ENCODE peak calls at places on chromosomes 16 and 17, in six cellular contexts. E is skeletal muscle cell; X is prostate gland; Y is kidney; Q is OCI-LY7; U is CD4-positive, alpha-beta memory T cell. V is an unnamed sample.
A peak's percentile ranks its signal among the peaks of the same experiment; 100 is the strongest.

GRCh38 chr16:86355951-86356350 is 154.4 kb upstream of the FOXF1 start:
- DNase-seq in Y (peak; percentile 37), U (no peak), E (no peak), X (no peak), Q (no peak), V (no peak)

GRCh38 chr16:56041556-56042140 is 149.6 kb upstream of the GNAO1 start:
- DNase-seq in E (no peak), Y (no peak), U (peak; percentile 25), Q (peak; percentile 10), X (no peak), V (peak; percentile 25)

GRCh38 chr17:51830886-51831285 is 327.6 kb downstream of the CA10 start:
- DNase-seq in U (no peak), Q (no peak), Y (no peak), E (no peak), X (no peak), V (no peak)

GRCh38 chr17:47934856-47935255 is 6.5 kb upstream of the PNPO start:
- DNase-seq in U (no peak), Q (no peak), E (peak; percentile 13), Y (no peak), X (no peak), V (peak; percentile 74)

GRCh38 chr17:32142857-32143524 is 689 bp downstream of the RHOT1 start:
- DNase-seq in E (no peak), X (peak; percentile 47), Y (peak; percentile 74), Q (peak; percentile 35), U (no peak), V (peak; percentile 72)

GRCh38 chr16:16788004-16788403 is 409.1 kb downstream of the NPIPA7 start:
- DNase-seq in X (no peak), Y (no peak), E (no peak), U (no peak), Q (no peak), V (no peak)

GRCh38 chr16:86517652-86518258 is 7.4 kb downstream of the FOXF1 start:
- DNase-seq in E (no peak), Y (peak; percentile 86), Q (peak; percentile 25), U (no peak), X (peak; percentile 46), V (peak; percentile 79)

GRCh38 chr17:47201168-47201567 is 8.0 kb upstream of the MYL4 start:
- DNase-seq in U (no peak), Q (no peak), Y (no peak), E (no peak), X (no peak), V (no peak)

GRCh38 chr17:50689251-50689650 is 18.5 kb downstream of the ANKRD40 start:
- DNase-seq in U (no peak), Y (peak; percentile 71), E (no peak), X (no peak), Q (no peak), V (peak; percentile 79)

GRCh38 chr17:48074322-48075054 is 26.3 kb downstream of the NFE2L1 start:
- DNase-seq in E (no peak), U (peak; percentile 67), Y (no peak), Q (peak; percentile 75), X (peak; percentile 79), V (peak; percentile 69)

GRCh38 chr17:48045270-48046001 is 2.7 kb upstream of the NFE2L1 start:
- DNase-seq in Q (no peak), X (peak; percentile 65), U (no peak), E (no peak), Y (no peak), V (peak; percentile 28)

GRCh38 chr17:43327834-43328420 is 70.9 kb upstream of the ARL4D start:
- DNase-seq in E (no peak), X (no peak), U (no peak), Y (no peak), Q (no peak), V (no peak)

GRCh38 chr17:38869647-38870258 is at the start of gene LASP1:
- DNase-seq in E (peak; percentile 66), U (peak; percentile 88), Y (peak; percentile 97), Q (peak; percentile 94), X (peak; percentile 89), V (peak; percentile 96)
- H3K4me3 ChIP-seq in E (peak within 1 kb of the TSS; percentile 100), U (peak within 1 kb of the TSS; percentile 99), Y (peak within 1 kb of the TSS; percentile 94), Q (peak within 1 kb of the TSS; percentile 98), X (peak within 1 kb of the TSS; percentile 84), V (peak within 1 kb of the TSS; percentile 95)

GRCh38 chr16:693364-693763 is 3.2 kb upstream of the WDR24 start:
- DNase-seq in U (no peak), Q (no peak), Y (no peak), X (no peak), E (no peak), V (no peak)

GRCh38 chr16:694863-695354 is 4.7 kb upstream of the WDR24 start:
- DNase-seq in Y (peak; percentile 86), X (no peak), Q (no peak), U (no peak), E (no peak), V (no peak)

GRCh38 chr16:694187-694862 is 4.1 kb upstream of the WDR24 start:
- DNase-seq in Q (no peak), U (peak; percentile 22), Y (no peak), X (no peak), E (no peak), V (no peak)

GRCh38 chr16:692356-693108 is 2.3 kb upstream of the WDR24 start:
- DNase-seq in Q (no peak), U (no peak), E (no peak), X (no peak), Y (no peak), V (no peak)

DNA sequence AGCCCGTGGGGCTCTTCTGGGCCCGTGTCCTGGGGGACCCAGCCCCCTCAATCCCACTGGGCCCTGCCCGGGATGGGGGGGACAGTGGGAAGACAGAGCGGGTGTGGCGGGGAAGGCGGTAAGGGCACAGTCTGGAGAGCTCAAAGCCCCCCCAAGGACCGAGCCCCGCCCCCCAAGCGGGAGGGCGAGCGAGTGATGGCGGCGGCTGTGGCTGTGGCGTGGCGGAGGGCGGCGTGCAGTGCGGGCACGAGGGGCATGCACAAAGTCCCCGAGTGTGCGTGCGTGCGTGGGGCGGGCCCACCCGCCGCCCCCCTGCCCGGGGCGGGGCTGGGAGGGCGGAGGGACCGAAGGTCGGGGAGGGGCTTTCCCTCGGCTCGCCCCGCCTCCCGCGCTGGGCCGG is 3.6 kb upstream of the WDR24 start:
- DNase-seq in E (no peak), Y (no peak), U (no peak), X (no peak), Q (no peak), V (no peak)
- H3K4me3 ChIP-seq in E (no peak overlapping the region), Y (no peak overlapping the region), U (no peak overlapping the region), X (no peak overlapping the region), Q (peak overlapping the region; percentile 40), V (no peak overlapping the region)

DNA sequence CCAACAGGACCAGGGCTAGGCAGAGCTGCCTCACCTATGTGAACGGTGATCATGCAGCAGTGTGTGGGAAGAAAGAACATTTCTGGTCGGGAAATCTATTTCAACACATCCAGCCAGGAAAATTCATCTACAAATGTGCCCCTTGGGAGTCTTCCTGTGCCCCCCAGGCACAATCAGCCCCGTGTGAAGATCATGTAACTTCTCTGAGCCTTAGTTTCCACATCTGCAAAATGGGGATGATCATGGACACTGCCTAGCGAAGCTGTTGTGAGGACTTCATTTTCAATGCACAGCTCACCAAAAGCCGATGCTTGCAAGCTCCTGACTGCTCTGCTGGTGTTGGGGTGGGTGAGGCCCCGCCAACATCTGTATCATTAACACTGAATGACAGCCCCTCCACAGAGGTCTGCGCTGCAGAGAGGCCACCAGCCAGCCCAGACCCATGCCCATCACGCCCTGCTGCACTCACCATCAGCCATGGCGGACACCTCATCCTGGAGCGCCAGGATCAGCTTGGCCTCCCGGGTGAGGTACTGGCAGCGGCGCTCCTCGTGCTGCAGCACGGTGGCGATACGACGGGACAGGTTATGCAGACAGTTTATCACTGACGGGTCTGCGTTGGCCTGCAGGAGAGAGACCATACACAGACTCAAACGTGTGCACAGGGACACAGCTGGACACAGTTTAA is 26.2 kb downstream of the NPRL3 start:
- DNase-seq in X (no peak), Q (no peak), E (no peak), U (no peak), Y (no peak), V (no peak)
- H3K4me3 ChIP-seq in X (no peak overlapping the region), Q (no peak overlapping the region), E (no peak overlapping the region), U (no peak overlapping the region), Y (no peak overlapping the region), V (no peak overlapping the region)

GRCh38 chr16:89506113-89506504 is 2.1 kb upstream of the SPG7 start:
- DNase-seq in Y (no peak), Q (peak; percentile 17), E (no peak), U (no peak), X (no peak), V (no peak)

GRCh38 chr16:89506791-89507191 is 1.4 kb upstream of the SPG7 start:
- DNase-seq in U (peak; percentile 32), E (no peak), Q (peak; percentile 18), Y (no peak), X (no peak), V (peak; percentile 60)

GRCh38 chr16:89510526-89510925 is 2.3 kb downstream of the SPG7 start:
- DNase-seq in X (no peak), U (no peak), Y (no peak), E (no peak), Q (no peak), V (no peak)

GRCh38 chr16:89507219-89507833 is 877 bp upstream of the SPG7 start:
- DNase-seq in Y (no peak), X (no peak), E (no peak), Q (no peak), U (peak; percentile 22), V (no peak)

GRCh38 chr16:89507834-89508590 is at the start of gene SPG7:
- DNase-seq in X (peak; percentile 77), U (peak; percentile 93), Y (peak; percentile 94), E (peak; percentile 53), Q (peak; percentile 89), V (peak; percentile 93)
- H3K4me3 ChIP-seq in X (peak within 1 kb of the TSS; percentile 85), U (peak within 1 kb of the TSS; percentile 76), Y (peak within 1 kb of the TSS; percentile 89), E (peak within 1 kb of the TSS; percentile 91), Q (peak within 1 kb of the TSS; percentile 79), V (peak within 1 kb of the TSS; percentile 94)

DNA sequence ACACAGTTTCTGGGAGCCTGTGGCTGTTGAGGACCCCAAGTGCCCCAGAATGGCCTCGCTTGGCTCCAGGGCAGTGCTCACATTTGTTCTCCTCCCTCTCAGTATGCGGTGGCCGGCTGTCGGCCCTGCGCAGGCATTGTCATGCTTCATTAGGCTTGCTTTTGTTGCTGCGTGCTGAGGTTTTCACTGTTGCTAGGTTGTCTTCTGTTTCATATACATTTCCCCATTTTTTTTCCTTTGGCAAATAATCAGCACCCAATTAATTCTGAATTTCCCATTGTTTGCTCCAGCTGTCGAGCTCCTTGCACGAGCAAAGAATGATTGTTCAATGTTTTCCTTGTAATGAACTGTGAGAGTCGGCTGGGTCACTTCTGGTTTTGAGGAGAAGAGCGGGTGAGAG is 185.6 kb upstream of the NLRP1 start:
- DNase-seq in Q (no peak), X (no peak), E (no peak), Y (no peak), U (no peak), V (no peak)
- H3K4me3 ChIP-seq in Q (no peak overlapping the region), X (no peak overlapping the region), E (no peak overlapping the region), Y (no peak overlapping the region), U (no peak overlapping the region), V (no peak overlapping the region)

V was measured in NB4.